ENCODE peak calls at places on chromosomes 6 and 20, in eight cellular contexts. One of them, this sample, is unnamed.

GRCh38 chr6:28282923-28283322 is 1.6 kb downstream of the PGBD1 start:
- DNase-seq in mammary epithelial cell: no peak
- DNase-seq in GM23248: peak
- DNase-seq in MM.1S: no peak
- DNase-seq in GM23338: no peak
- DNase-seq in fibroblast of lung: no peak
- DNase-seq in keratinocyte: no peak
- DNase-seq in GM12878: no peak
- DNase-seq in this sample: peak

GRCh38 chr6:78583079-78583478 is 284.3 kb upstream of the IRAK1BP1 start:
- DNase-seq in mammary epithelial cell: no peak
- DNase-seq in GM23248: no peak
- DNase-seq in MM.1S: no peak
- DNase-seq in GM23338: no peak
- DNase-seq in fibroblast of lung: no peak
- DNase-seq in keratinocyte: no peak
- DNase-seq in GM12878: no peak
- DNase-seq in this sample: no peak

GRCh38 chr20:36043447-36043846 is 75.1 kb downstream of the CNBD2 start:
- DNase-seq in mammary epithelial cell: no peak
- DNase-seq in GM23248: peak
- DNase-seq in MM.1S: no peak
- DNase-seq in GM23338: no peak
- DNase-seq in fibroblast of lung: no peak
- DNase-seq in keratinocyte: no peak
- DNase-seq in GM12878: no peak
- DNase-seq in this sample: no peak

GRCh38 chr6:68087399-68088133 is 547.5 kb upstream of the ADGRB3 start:
- DNase-seq in mammary epithelial cell: no peak
- DNase-seq in GM23248: no peak
- DNase-seq in MM.1S: peak
- DNase-seq in GM23338: no peak
- DNase-seq in fibroblast of lung: no peak
- DNase-seq in keratinocyte: no peak
- DNase-seq in GM12878: peak
- DNase-seq in this sample: peak

GRCh38 chr6:156634048-156634447 is 143.1 kb upstream of the ARID1B start:
- DNase-seq in mammary epithelial cell: no peak
- DNase-seq in GM23248: no peak
- DNase-seq in MM.1S: no peak
- DNase-seq in GM23338: no peak
- DNase-seq in fibroblast of lung: no peak
- DNase-seq in keratinocyte: no peak
- DNase-seq in GM12878: no peak
- DNase-seq in this sample: no peak

GRCh38 chr20:33981347-33981746 is 12.4 kb upstream of the RALY start:
- DNase-seq in mammary epithelial cell: no peak
- DNase-seq in GM23248: no peak
- DNase-seq in MM.1S: no peak
- DNase-seq in GM23338: no peak
- DNase-seq in fibroblast of lung: no peak
- DNase-seq in keratinocyte: no peak
- DNase-seq in GM12878: no peak
- DNase-seq in this sample: no peak

GRCh38 chr20:14709439-14709838 is 372.0 kb upstream of the FLRT3 start:
- DNase-seq in mammary epithelial cell: no peak
- DNase-seq in GM23248: no peak
- DNase-seq in MM.1S: no peak
- DNase-seq in GM23338: no peak
- DNase-seq in fibroblast of lung: no peak
- DNase-seq in keratinocyte: no peak
- DNase-seq in GM12878: no peak
- DNase-seq in this sample: no peak

GRCh38 chr6:42199106-42199981 is 4.6 kb upstream of the GUCA1B start:
- DNase-seq in mammary epithelial cell: peak
- DNase-seq in GM23248: peak
- DNase-seq in MM.1S: no peak
- DNase-seq in GM23338: no peak
- DNase-seq in fibroblast of lung: peak
- DNase-seq in keratinocyte: no peak
- DNase-seq in GM12878: no peak
- DNase-seq in this sample: no peak

GRCh38 chr20:50120935-50121693 is 8.2 kb upstream of the UBE2V1 start:
- DNase-seq in mammary epithelial cell: no peak
- DNase-seq in GM23248: peak
- DNase-seq in MM.1S: peak
- DNase-seq in GM23338: peak
- DNase-seq in fibroblast of lung: peak
- DNase-seq in keratinocyte: no peak
- DNase-seq in GM12878: no peak
- DNase-seq in this sample: peak

GRCh38 chr6:11712760-11713159 is 65.8 kb downstream of the ADTRP start:
- DNase-seq in mammary epithelial cell: peak
- DNase-seq in GM23248: peak
- DNase-seq in MM.1S: no peak
- DNase-seq in GM23338: no peak
- DNase-seq in fibroblast of lung: peak
- DNase-seq in keratinocyte: no peak
- DNase-seq in GM12878: no peak
- DNase-seq in this sample: no peak

DNA sequence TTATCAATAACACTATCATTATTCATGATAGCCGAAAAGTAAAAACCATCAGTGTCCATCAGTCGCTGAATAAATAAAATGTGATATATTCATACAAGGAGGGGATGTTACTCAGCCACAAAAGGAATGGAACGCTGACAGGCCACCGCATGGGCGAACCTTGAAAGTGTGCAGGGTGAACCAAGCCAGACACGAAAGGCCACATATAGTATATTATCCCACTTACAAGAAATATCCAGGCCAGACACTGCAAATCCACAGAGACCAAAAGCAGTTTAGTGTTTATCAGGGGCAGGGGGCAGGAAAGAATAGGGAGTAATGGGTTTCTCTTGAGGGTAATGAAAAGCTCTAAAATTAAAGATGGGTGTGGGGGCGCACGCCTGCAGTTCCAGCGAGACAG is 5.7 kb downstream of the SOX18 start:
- DNase-seq in mammary epithelial cell: no peak
- DNase-seq in GM23248: no peak
- DNase-seq in MM.1S: no peak
- DNase-seq in GM23338: no peak
- DNase-seq in fibroblast of lung: no peak
- DNase-seq in keratinocyte: no peak
- DNase-seq in GM12878: no peak
- DNase-seq in this sample: no peak
- TF ChIP-seq EZH2 in mammary epithelial cell: no peak
- TF ChIP-seq EZH2 in GM23248: no peak
- TF ChIP-seq EZH2 in MM.1S: no peak
- TF ChIP-seq EZH2 in GM23338: no peak
- TF ChIP-seq EZH2 in fibroblast of lung: no peak
- TF ChIP-seq EZH2 in keratinocyte: no peak
- TF ChIP-seq EZH2 in GM12878: no peak
- TF ChIP-seq EZH2 in this sample: no peak

GRCh38 chr20:348972-349841 is 2.3 kb downstream of the NRSN2 start:
- DNase-seq in mammary epithelial cell: no peak
- DNase-seq in GM23248: no peak
- DNase-seq in MM.1S: no peak
- DNase-seq in GM23338: no peak
- DNase-seq in fibroblast of lung: no peak
- DNase-seq in keratinocyte: no peak
- DNase-seq in GM12878: no peak
- DNase-seq in this sample: no peak

GRCh38 chr20:347317-347639 is 367 bp downstream of the NRSN2 start:
- DNase-seq in mammary epithelial cell: no peak
- DNase-seq in GM23248: no peak
- DNase-seq in MM.1S: no peak
- DNase-seq in GM23338: no peak
- DNase-seq in fibroblast of lung: no peak
- DNase-seq in keratinocyte: no peak
- DNase-seq in GM12878: no peak
- DNase-seq in this sample: no peak

GRCh38 chr20:346033-346639 is 775 bp upstream of the NRSN2 start:
- DNase-seq in mammary epithelial cell: no peak
- DNase-seq in GM23248: no peak
- DNase-seq in MM.1S: no peak
- DNase-seq in GM23338: no peak
- DNase-seq in fibroblast of lung: no peak
- DNase-seq in keratinocyte: no peak
- DNase-seq in GM12878: no peak
- DNase-seq in this sample: no peak

GRCh38 chr20:346640-347316 is at the start of gene NRSN2:
- DNase-seq in mammary epithelial cell: no peak
- DNase-seq in GM23248: peak
- DNase-seq in MM.1S: no peak
- DNase-seq in GM23338: peak
- DNase-seq in fibroblast of lung: peak
- DNase-seq in keratinocyte: no peak
- DNase-seq in GM12878: no peak
- DNase-seq in this sample: peak

GRCh38 chr20:347640-348484 is 951 bp downstream of the NRSN2 start:
- DNase-seq in mammary epithelial cell: peak
- DNase-seq in GM23248: peak
- DNase-seq in MM.1S: peak
- DNase-seq in GM23338: peak
- DNase-seq in fibroblast of lung: peak
- DNase-seq in keratinocyte: no peak
- DNase-seq in GM12878: peak
- DNase-seq in this sample: peak
- TF ChIP-seq EZH2 in mammary epithelial cell: no peak
- TF ChIP-seq EZH2 in GM23248: no peak
- TF ChIP-seq EZH2 in MM.1S: no peak
- TF ChIP-seq EZH2 in GM23338: no peak
- TF ChIP-seq EZH2 in fibroblast of lung: no peak
- TF ChIP-seq EZH2 in keratinocyte: no peak
- TF ChIP-seq EZH2 in GM12878: no peak
- TF ChIP-seq EZH2 in this sample: no peak

GRCh38 chr6:1597121-1597744 is 12.5 kb upstream of the FOXC1 start:
- DNase-seq in mammary epithelial cell: no peak
- DNase-seq in GM23248: no peak
- DNase-seq in MM.1S: no peak
- DNase-seq in GM23338: no peak
- DNase-seq in fibroblast of lung: no peak
- DNase-seq in keratinocyte: no peak
- DNase-seq in GM12878: no peak
- DNase-seq in this sample: no peak

GRCh38 chr6:1594495-1595200 is 15.1 kb upstream of the FOXC1 start:
- DNase-seq in mammary epithelial cell: no peak
- DNase-seq in GM23248: no peak
- DNase-seq in MM.1S: no peak
- DNase-seq in GM23338: no peak
- DNase-seq in fibroblast of lung: no peak
- DNase-seq in keratinocyte: no peak
- DNase-seq in GM12878: no peak
- DNase-seq in this sample: no peak

GRCh38 chr6:1593958-1594314 is 15.8 kb upstream of the FOXC1 start:
- DNase-seq in mammary epithelial cell: peak
- DNase-seq in GM23248: no peak
- DNase-seq in MM.1S: no peak
- DNase-seq in GM23338: no peak
- DNase-seq in fibroblast of lung: no peak
- DNase-seq in keratinocyte: no peak
- DNase-seq in GM12878: no peak
- DNase-seq in this sample: no peak

GRCh38 chr6:1596088-1596852 is 13.4 kb upstream of the FOXC1 start:
- DNase-seq in mammary epithelial cell: peak
- DNase-seq in GM23248: peak
- DNase-seq in MM.1S: peak
- DNase-seq in GM23338: peak
- DNase-seq in fibroblast of lung: no peak
- DNase-seq in keratinocyte: no peak
- DNase-seq in GM12878: no peak
- DNase-seq in this sample: peak

DNA sequence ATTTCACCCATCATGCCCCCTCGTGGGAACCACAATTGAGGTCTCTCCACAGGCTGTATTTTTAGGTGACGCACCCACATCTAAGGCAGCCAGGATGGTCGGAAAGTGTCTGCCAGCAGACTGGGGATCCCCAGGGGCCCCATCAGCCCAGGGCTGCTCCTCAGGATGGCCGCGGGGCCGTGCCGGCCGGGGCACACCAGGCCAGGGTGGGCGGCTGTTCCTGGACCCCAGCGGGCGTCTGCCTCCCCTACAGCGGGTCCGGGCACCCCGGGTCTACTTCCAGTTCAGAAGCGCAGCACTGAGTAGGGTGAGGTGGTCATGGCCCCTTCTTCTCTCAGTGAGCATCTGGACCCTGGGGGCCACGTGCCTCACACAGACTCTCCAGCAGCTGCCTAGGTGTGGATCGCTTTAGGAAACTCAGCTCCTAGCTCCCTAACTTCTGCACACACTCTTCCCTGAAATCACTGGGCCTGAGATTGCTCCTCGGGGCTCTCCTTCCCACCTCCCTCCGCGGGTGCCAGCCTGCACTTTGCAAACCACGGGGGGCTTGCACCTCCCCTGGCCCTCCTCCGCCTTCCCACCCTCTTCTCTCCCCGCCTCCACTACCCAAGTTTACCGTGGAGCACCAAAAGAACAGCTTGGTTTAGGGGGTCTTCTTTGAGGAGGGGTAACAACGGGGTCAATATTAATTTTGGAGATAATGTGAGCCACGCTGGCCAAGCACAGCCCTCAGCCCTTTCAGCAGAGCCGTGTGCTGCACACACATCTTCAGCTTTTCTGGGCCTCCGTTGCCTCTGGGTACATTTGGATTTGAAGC is 14.2 kb upstream of the FOXC1 start:
- DNase-seq in mammary epithelial cell: no peak
- DNase-seq in GM23248: no peak
- DNase-seq in MM.1S: no peak
- DNase-seq in GM23338: no peak
- DNase-seq in fibroblast of lung: no peak
- DNase-seq in keratinocyte: no peak
- DNase-seq in GM12878: no peak
- DNase-seq in this sample: no peak
- TF ChIP-seq EZH2 in mammary epithelial cell: no peak
- TF ChIP-seq EZH2 in GM23248: no peak
- TF ChIP-seq EZH2 in MM.1S: no peak
- TF ChIP-seq EZH2 in GM23338: no peak
- TF ChIP-seq EZH2 in fibroblast of lung: no peak
- TF ChIP-seq EZH2 in keratinocyte: no peak
- TF ChIP-seq EZH2 in GM12878: no peak
- TF ChIP-seq EZH2 in this sample: no peak

DNA sequence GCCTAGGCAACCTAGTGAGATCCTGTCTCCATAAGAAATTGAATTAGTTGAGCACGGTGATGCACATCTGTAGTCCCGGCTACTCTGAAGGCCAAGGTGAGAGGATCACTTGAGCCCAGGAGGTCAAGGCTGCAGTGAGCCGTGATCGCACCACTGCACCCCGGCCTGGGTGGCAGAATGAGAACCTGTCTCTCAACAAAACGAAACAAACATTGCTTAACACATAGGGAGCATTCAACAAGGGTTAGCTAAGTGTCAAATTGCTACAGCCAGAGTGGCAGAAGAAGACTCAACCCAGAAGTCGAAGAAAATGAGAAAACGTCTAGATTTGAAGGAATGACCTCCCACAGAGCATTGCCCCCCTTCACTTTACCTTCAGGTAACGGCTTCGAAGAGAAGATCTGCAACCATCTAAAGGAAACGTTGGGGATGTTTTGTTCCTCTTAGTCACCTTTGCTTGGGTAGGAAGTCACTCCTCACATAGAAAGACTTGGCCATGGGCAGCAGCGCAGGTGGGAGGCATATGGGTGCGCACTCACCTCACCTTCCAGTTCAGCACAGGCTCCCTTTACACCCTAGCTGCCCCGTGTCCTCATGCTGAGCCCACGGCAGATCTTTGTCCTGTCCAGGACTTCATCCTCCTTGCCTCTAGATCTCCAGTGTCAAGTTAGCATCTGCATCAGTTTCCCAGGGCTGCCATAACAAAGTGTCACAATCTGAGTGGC is 63.7 kb upstream of the SHLD1 start:
- DNase-seq in mammary epithelial cell: no peak
- DNase-seq in GM23248: no peak
- DNase-seq in MM.1S: no peak
- DNase-seq in GM23338: no peak
- DNase-seq in fibroblast of lung: no peak
- DNase-seq in keratinocyte: no peak
- DNase-seq in GM12878: no peak
- DNase-seq in this sample: no peak
- TF ChIP-seq EZH2 in mammary epithelial cell: no peak
- TF ChIP-seq EZH2 in GM23248: no peak
- TF ChIP-seq EZH2 in MM.1S: no peak
- TF ChIP-seq EZH2 in GM23338: no peak
- TF ChIP-seq EZH2 in fibroblast of lung: no peak
- TF ChIP-seq EZH2 in keratinocyte: no peak
- TF ChIP-seq EZH2 in GM12878: no peak
- TF ChIP-seq EZH2 in this sample: no peak